ENCODE peak calls at places on chromosomes 3 and 15, in ten cellular contexts. One of them, this sample, is unnamed.

GRCh38 chr3:47664519-47664918 is 85.9 kb upstream of the CSPG5 start:
- DNase-seq in stimulated activated CD4-positive, alpha-beta T cell treated with anti-CD3 and anti-CD28 coated beads, Interleukin-4, amount 100 ng/mL, for 1 hour: no peak
- DNase-seq in Calu3: no peak
- DNase-seq in EL: peak; percentile 27
- DNase-seq in stimulated activated effector memory CD8-positive, alpha-beta T cell treated with anti-CD3 and anti-CD28 coated beads, Interleukin-12 subunit alpha, Interleukin-12 subunit beta, amount 100 ng/mL, for 72 hours: no peak
- DNase-seq in activated gamma-delta T cell treated with Interleukin-2 at 50 U/mL for 16 hours: no peak
- DNase-seq in mammary epithelial cell: no peak
- DNase-seq in effector CD4-positive, alpha-beta T cell: no peak
- DNase-seq in CD4-positive, alpha-beta memory T cell: no peak
- DNase-seq in sciatic nerve: no peak
- DNase-seq in this sample: no peak

GRCh38 chr3:186627852-186628414 is 12.3 kb upstream of the FETUB start:
- DNase-seq in stimulated activated CD4-positive, alpha-beta T cell treated with anti-CD3 and anti-CD28 coated beads, Interleukin-4, amount 100 ng/mL, for 1 hour: no peak
- DNase-seq in Calu3: no peak
- DNase-seq in EL: no peak
- DNase-seq in stimulated activated effector memory CD8-positive, alpha-beta T cell treated with anti-CD3 and anti-CD28 coated beads, Interleukin-12 subunit alpha, Interleukin-12 subunit beta, amount 100 ng/mL, for 72 hours: no peak
- DNase-seq in activated gamma-delta T cell treated with Interleukin-2 at 50 U/mL for 16 hours: no peak
- DNase-seq in mammary epithelial cell: no peak
- DNase-seq in effector CD4-positive, alpha-beta T cell: no peak
- DNase-seq in CD4-positive, alpha-beta memory T cell: no peak
- DNase-seq in sciatic nerve: no peak
- DNase-seq in this sample: no peak

GRCh38 chr15:69573815-69574472 is 121.3 kb downstream of the RPLP1 start:
- DNase-seq in stimulated activated CD4-positive, alpha-beta T cell treated with anti-CD3 and anti-CD28 coated beads, Interleukin-4, amount 100 ng/mL, for 1 hour: peak; percentile 49
- DNase-seq in Calu3: no peak
- DNase-seq in EL: no peak
- DNase-seq in stimulated activated effector memory CD8-positive, alpha-beta T cell treated with anti-CD3 and anti-CD28 coated beads, Interleukin-12 subunit alpha, Interleukin-12 subunit beta, amount 100 ng/mL, for 72 hours: no peak
- DNase-seq in activated gamma-delta T cell treated with Interleukin-2 at 50 U/mL for 16 hours: no peak
- DNase-seq in mammary epithelial cell: no peak
- DNase-seq in effector CD4-positive, alpha-beta T cell: no peak
- DNase-seq in CD4-positive, alpha-beta memory T cell: peak; percentile 11
- DNase-seq in sciatic nerve: no peak
- DNase-seq in this sample: no peak

GRCh38 chr3:135216659-135217058 is 421.6 kb downstream of the EPHB1 start:
- DNase-seq in stimulated activated CD4-positive, alpha-beta T cell treated with anti-CD3 and anti-CD28 coated beads, Interleukin-4, amount 100 ng/mL, for 1 hour: no peak
- DNase-seq in Calu3: no peak
- DNase-seq in EL: no peak
- DNase-seq in stimulated activated effector memory CD8-positive, alpha-beta T cell treated with anti-CD3 and anti-CD28 coated beads, Interleukin-12 subunit alpha, Interleukin-12 subunit beta, amount 100 ng/mL, for 72 hours: no peak
- DNase-seq in activated gamma-delta T cell treated with Interleukin-2 at 50 U/mL for 16 hours: no peak
- DNase-seq in mammary epithelial cell: no peak
- DNase-seq in effector CD4-positive, alpha-beta T cell: no peak
- DNase-seq in CD4-positive, alpha-beta memory T cell: no peak
- DNase-seq in sciatic nerve: no peak
- DNase-seq in this sample: no peak

GRCh38 chr15:66765478-66766281 is 63.6 kb downstream of the SMAD6 start:
- DNase-seq in stimulated activated CD4-positive, alpha-beta T cell treated with anti-CD3 and anti-CD28 coated beads, Interleukin-4, amount 100 ng/mL, for 1 hour: no peak
- DNase-seq in Calu3: peak; percentile 99
- DNase-seq in EL: peak; percentile 87
- DNase-seq in stimulated activated effector memory CD8-positive, alpha-beta T cell treated with anti-CD3 and anti-CD28 coated beads, Interleukin-12 subunit alpha, Interleukin-12 subunit beta, amount 100 ng/mL, for 72 hours: no peak
- DNase-seq in activated gamma-delta T cell treated with Interleukin-2 at 50 U/mL for 16 hours: no peak
- DNase-seq in mammary epithelial cell: peak; percentile 86
- DNase-seq in effector CD4-positive, alpha-beta T cell: no peak
- DNase-seq in CD4-positive, alpha-beta memory T cell: no peak
- DNase-seq in sciatic nerve: no peak
- DNase-seq in this sample: no peak

GRCh38 chr15:84813435-84813834 is 3.7 kb upstream of the ALPK3 start:
- DNase-seq in stimulated activated CD4-positive, alpha-beta T cell treated with anti-CD3 and anti-CD28 coated beads, Interleukin-4, amount 100 ng/mL, for 1 hour: no peak
- DNase-seq in Calu3: no peak
- DNase-seq in EL: no peak
- DNase-seq in stimulated activated effector memory CD8-positive, alpha-beta T cell treated with anti-CD3 and anti-CD28 coated beads, Interleukin-12 subunit alpha, Interleukin-12 subunit beta, amount 100 ng/mL, for 72 hours: no peak
- DNase-seq in activated gamma-delta T cell treated with Interleukin-2 at 50 U/mL for 16 hours: no peak
- DNase-seq in mammary epithelial cell: no peak
- DNase-seq in effector CD4-positive, alpha-beta T cell: no peak
- DNase-seq in CD4-positive, alpha-beta memory T cell: no peak
- DNase-seq in sciatic nerve: no peak
- DNase-seq in this sample: no peak

GRCh38 chr3:186220365-186220764 is 111.5 kb upstream of the ETV5 start:
- DNase-seq in stimulated activated CD4-positive, alpha-beta T cell treated with anti-CD3 and anti-CD28 coated beads, Interleukin-4, amount 100 ng/mL, for 1 hour: no peak
- DNase-seq in Calu3: no peak
- DNase-seq in EL: peak; percentile 16
- DNase-seq in stimulated activated effector memory CD8-positive, alpha-beta T cell treated with anti-CD3 and anti-CD28 coated beads, Interleukin-12 subunit alpha, Interleukin-12 subunit beta, amount 100 ng/mL, for 72 hours: no peak
- DNase-seq in activated gamma-delta T cell treated with Interleukin-2 at 50 U/mL for 16 hours: no peak
- DNase-seq in mammary epithelial cell: peak; percentile 59
- DNase-seq in effector CD4-positive, alpha-beta T cell: no peak
- DNase-seq in CD4-positive, alpha-beta memory T cell: no peak
- DNase-seq in sciatic nerve: no peak
- DNase-seq in this sample: no peak

GRCh38 chr3:163056874-163057497 is 1560.4 kb downstream of the OTOL1 start:
- DNase-seq in stimulated activated CD4-positive, alpha-beta T cell treated with anti-CD3 and anti-CD28 coated beads, Interleukin-4, amount 100 ng/mL, for 1 hour: no peak
- DNase-seq in Calu3: peak; percentile 80
- DNase-seq in EL: peak; percentile 54
- DNase-seq in stimulated activated effector memory CD8-positive, alpha-beta T cell treated with anti-CD3 and anti-CD28 coated beads, Interleukin-12 subunit alpha, Interleukin-12 subunit beta, amount 100 ng/mL, for 72 hours: no peak
- DNase-seq in activated gamma-delta T cell treated with Interleukin-2 at 50 U/mL for 16 hours: no peak
- DNase-seq in mammary epithelial cell: peak; percentile 5
- DNase-seq in effector CD4-positive, alpha-beta T cell: no peak
- DNase-seq in CD4-positive, alpha-beta memory T cell: no peak
- DNase-seq in sciatic nerve: no peak
- DNase-seq in this sample: no peak

GRCh38 chr3:195058311-195059005 is 212.5 kb downstream of the XXYLT1 start:
- DNase-seq in stimulated activated CD4-positive, alpha-beta T cell treated with anti-CD3 and anti-CD28 coated beads, Interleukin-4, amount 100 ng/mL, for 1 hour: no peak
- DNase-seq in Calu3: no peak
- DNase-seq in EL: no peak
- DNase-seq in stimulated activated effector memory CD8-positive, alpha-beta T cell treated with anti-CD3 and anti-CD28 coated beads, Interleukin-12 subunit alpha, Interleukin-12 subunit beta, amount 100 ng/mL, for 72 hours: no peak
- DNase-seq in activated gamma-delta T cell treated with Interleukin-2 at 50 U/mL for 16 hours: no peak
- DNase-seq in mammary epithelial cell: no peak
- DNase-seq in effector CD4-positive, alpha-beta T cell: no peak
- DNase-seq in CD4-positive, alpha-beta memory T cell: no peak
- DNase-seq in sciatic nerve: no peak
- DNase-seq in this sample: no peak

GRCh38 chr15:100767002-100767825 is 112.4 kb upstream of the ALDH1A3 start:
- DNase-seq in stimulated activated CD4-positive, alpha-beta T cell treated with anti-CD3 and anti-CD28 coated beads, Interleukin-4, amount 100 ng/mL, for 1 hour: no peak
- DNase-seq in Calu3: no peak
- DNase-seq in EL: no peak
- DNase-seq in stimulated activated effector memory CD8-positive, alpha-beta T cell treated with anti-CD3 and anti-CD28 coated beads, Interleukin-12 subunit alpha, Interleukin-12 subunit beta, amount 100 ng/mL, for 72 hours: peak; percentile 38
- DNase-seq in activated gamma-delta T cell treated with Interleukin-2 at 50 U/mL for 16 hours: no peak
- DNase-seq in mammary epithelial cell: no peak
- DNase-seq in effector CD4-positive, alpha-beta T cell: no peak
- DNase-seq in CD4-positive, alpha-beta memory T cell: no peak
- DNase-seq in sciatic nerve: peak; percentile 34
- DNase-seq in this sample: no peak

This sample was measured in activated B cell treated with CpG ODN at 0.5 μM for 24 hours.